ENCODE peak calls at places on chromosomes 12 and 14, in seven cellular contexts. T, X, F, E, H, U and C are unnamed samples.

GRCh38 chr14:90534091-90534837 is 137.4 kb downstream of the CALM1 start:
- DNase-seq in T (peak; percentile 22), X (no peak), F (no peak), E (no peak), H (peak; percentile 20), U (no peak), C (no peak)

GRCh38 chr12:12723681-12724420 is 6.7 kb downstream of the CDKN1B start:
- DNase-seq in T (peak; percentile 25), X (no peak), F (peak; percentile 56), E (no peak), H (peak; percentile 26), U (peak; percentile 52), C (peak; percentile 56)

GRCh38 chr12:132761911-132762583 is 415 bp upstream of the ANKLE2 start:
- DNase-seq in T (peak; percentile 87), X (peak; percentile 69), F (peak; percentile 86), E (peak; percentile 49), H (peak; percentile 90), U (peak; percentile 81), C (peak; percentile 82)

GRCh38 chr14:80847093-80847492 is 94.4 kb downstream of the CEP128 start:
- DNase-seq in T (no peak), X (no peak), F (no peak), E (no peak), H (no peak), U (no peak), C (no peak)

GRCh38 chr12:120725659-120726509 is at the start of gene ACADS:
- DNase-seq in T (peak; percentile 67), X (peak; percentile 75), F (peak; percentile 88), E (peak; percentile 16), H (peak; percentile 73), U (peak; percentile 82), C (peak; percentile 98)

GRCh38 chr12:113582521-113583218 is 111.0 kb upstream of the LHX5 start:
- DNase-seq in T (no peak), X (no peak), F (no peak), E (no peak), H (no peak), U (no peak), C (no peak)

GRCh38 chr14:39431416-39432178 is 636 bp downstream of the FBXO33 start:
- DNase-seq in T (peak; percentile 33), X (no peak), F (peak; percentile 56), E (no peak), H (peak; percentile 34), U (peak; percentile 20), C (peak; percentile 43)

GRCh38 chr14:29240046-29240445 is 473.5 kb downstream of the FOXG1 start:
- DNase-seq in T (peak; percentile 89), X (no peak), F (no peak), E (peak; percentile 80), H (peak; percentile 82), U (no peak), C (no peak)

GRCh38 chr14:60651936-60652673 is 2.8 kb upstream of the SIX1 start:
- DNase-seq in T (peak; percentile 21), X (no peak), F (no peak), E (no peak), H (no peak), U (no peak), C (peak; percentile 25)

GRCh38 chr14:37864861-37865718 is 269.7 kb downstream of the TTC6 start:
- DNase-seq in T (peak; percentile 7), X (no peak), F (no peak), E (peak; percentile 57), H (peak; percentile 89), U (no peak), C (no peak)

GRCh38 chr14:25406818-25407217 is 356.9 kb upstream of the STXBP6 start:
- DNase-seq in T (peak; percentile 8), X (no peak), F (no peak), E (no peak), H (peak; percentile 22), U (peak; percentile 44), C (no peak)

GRCh38 chr12:45648070-45648469 is 81.4 kb upstream of the ARID2 start:
- DNase-seq in T (no peak), X (no peak), F (no peak), E (no peak), H (no peak), U (peak; percentile 39), C (no peak)

DNA sequence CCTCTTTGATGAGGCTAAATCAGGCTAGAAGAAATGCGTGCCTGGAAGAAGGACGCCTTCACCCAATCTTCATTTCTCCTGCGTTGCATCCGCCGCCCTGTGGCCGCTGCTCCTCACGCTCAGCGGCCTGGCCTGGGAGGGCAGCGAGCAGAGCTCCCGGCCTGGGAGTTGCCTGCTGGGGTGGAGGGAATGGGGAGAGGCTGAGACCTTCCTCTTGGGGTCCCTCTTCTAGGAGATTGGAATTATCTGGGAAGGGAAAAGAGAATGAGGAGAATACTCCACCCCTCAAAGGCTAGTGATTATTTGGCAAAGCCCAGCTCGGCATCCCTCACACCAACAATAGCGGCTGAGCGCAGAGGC is 2.4 kb upstream of the HOXC12 start:
- DNase-seq in T (no peak), X (no peak), F (no peak), E (no peak), H (no peak), U (no peak), C (no peak)
- TF ChIP-seq CTCF in T (no peak), X (no peak), F (no peak), E (no peak), H (no peak), U (no peak), C (no peak)

GRCh38 chr12:124914392-124915248 is at the start of gene UBC:
- DNase-seq in T (peak; percentile 92), X (peak; percentile 86), F (peak; percentile 91), E (no peak), H (peak; percentile 95), U (peak; percentile 71), C (peak; percentile 88)

GRCh38 chr12:124916370-124917134 is 2.1 kb upstream of the UBC start:
- DNase-seq in T (peak; percentile 93), X (no peak), F (no peak), E (peak; percentile 81), H (peak; percentile 93), U (peak; percentile 48), C (no peak)

GRCh38 chr12:124915249-124916236 is 1.1 kb upstream of the UBC start:
- DNase-seq in T (peak; percentile 21), X (no peak), F (peak; percentile 49), E (no peak), H (peak; percentile 50), U (peak; percentile 45), C (no peak)

GRCh38 chr12:124910561-124911478 is 3.6 kb downstream of the UBC start:
- DNase-seq in T (peak; percentile 42), X (no peak), F (no peak), E (no peak), H (no peak), U (no peak), C (no peak)

GRCh38 chr12:124913474-124914391 is 717 bp downstream of the UBC start:
- DNase-seq in T (peak; percentile 68), X (peak; percentile 74), F (peak; percentile 92), E (no peak), H (peak; percentile 67), U (peak; percentile 79), C (peak; percentile 95)
- TF ChIP-seq CTCF in T (peak; percentile 36), X (peak; percentile 49), F (peak; percentile 74), E (peak; percentile 60), H (peak; percentile 47), U (peak; percentile 34), C (peak; percentile 79)

GRCh38 chr12:79934309-79935020 is 432 bp downstream of the PPP1R12A start:
- DNase-seq in T (peak; percentile 36), X (peak; percentile 36), F (no peak), E (no peak), H (peak; percentile 34), U (peak; percentile 21), C (peak; percentile 25)

GRCh38 chr12:79935624-79936040 is 735 bp upstream of the PPP1R12A start:
- DNase-seq in T (peak; percentile 39), X (no peak), F (no peak), E (no peak), H (peak; percentile 26), U (no peak), C (no peak)

GRCh38 chr12:79933580-79934264 is 1.2 kb downstream of the PPP1R12A start:
- DNase-seq in T (peak; percentile 6), X (no peak), F (no peak), E (no peak), H (peak; percentile 11), U (peak; percentile 31), C (peak; percentile 40)

GRCh38 chr12:79936670-79937069 is 1.8 kb upstream of the PPP1R12A start:
- DNase-seq in T (no peak), X (no peak), F (no peak), E (no peak), H (no peak), U (no peak), C (no peak)

DNA sequence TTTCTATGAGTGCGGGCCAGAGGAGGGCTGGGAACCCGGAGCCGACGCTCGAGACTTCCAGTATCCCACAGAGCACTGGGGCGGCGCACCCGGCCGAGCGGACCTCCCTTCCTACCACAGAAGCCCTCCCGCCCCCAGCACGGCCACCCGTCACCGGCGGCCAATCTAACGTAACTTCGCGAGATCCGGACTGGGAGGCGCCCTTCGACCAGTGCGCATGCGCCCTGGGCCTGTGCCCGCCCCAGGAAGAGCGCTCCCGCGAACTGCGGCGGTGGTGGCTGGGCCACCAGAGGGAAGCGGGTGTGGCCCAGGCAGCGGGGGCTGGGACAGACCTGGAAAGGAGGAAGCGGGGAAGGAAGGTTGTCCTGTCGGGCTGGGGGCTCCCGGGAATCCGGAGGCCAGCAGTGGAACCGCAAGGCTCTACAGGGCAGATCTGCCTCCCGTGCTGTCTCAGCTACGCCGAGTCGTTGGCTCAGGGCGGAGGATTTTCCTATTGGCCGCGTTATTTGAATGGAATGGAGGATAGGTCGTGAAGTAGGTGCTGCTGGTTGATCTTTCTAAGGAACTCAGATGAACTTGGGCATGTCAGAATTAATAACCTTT is at the start of gene PPP1R12A:
- DNase-seq in T (peak; percentile 97), X (peak; percentile 91), F (peak; percentile 93), E (peak; percentile 82), H (peak; percentile 97), U (peak; percentile 97), C (peak; percentile 98)
- TF ChIP-seq CTCF in T (no peak), X (peak; percentile 55), F (peak; percentile 15), E (peak; percentile 22), H (peak; percentile 16), U (peak; percentile 4), C (no peak)

GRCh38 chr12:14963520-14963919 is 2.1 kb upstream of the ARHGDIB start:
- DNase-seq in T (no peak), X (no peak), F (no peak), E (no peak), H (no peak), U (no peak), C (no peak)

GRCh38 chr12:14961466-14962155 is at the start of gene ARHGDIB:
- DNase-seq in T (no peak), X (no peak), F (peak; percentile 69), E (no peak), H (no peak), U (peak; percentile 88), C (peak; percentile 44)

GRCh38 chr12:14962180-14962579 is 779 bp upstream of the ARHGDIB start:
- DNase-seq in T (no peak), X (no peak), F (no peak), E (no peak), H (no peak), U (no peak), C (no peak)

GRCh38 chr12:14964401-14964800 is 3.0 kb upstream of the ARHGDIB start:
- DNase-seq in T (no peak), X (no peak), F (no peak), E (no peak), H (no peak), U (no peak), C (no peak)

DNA sequence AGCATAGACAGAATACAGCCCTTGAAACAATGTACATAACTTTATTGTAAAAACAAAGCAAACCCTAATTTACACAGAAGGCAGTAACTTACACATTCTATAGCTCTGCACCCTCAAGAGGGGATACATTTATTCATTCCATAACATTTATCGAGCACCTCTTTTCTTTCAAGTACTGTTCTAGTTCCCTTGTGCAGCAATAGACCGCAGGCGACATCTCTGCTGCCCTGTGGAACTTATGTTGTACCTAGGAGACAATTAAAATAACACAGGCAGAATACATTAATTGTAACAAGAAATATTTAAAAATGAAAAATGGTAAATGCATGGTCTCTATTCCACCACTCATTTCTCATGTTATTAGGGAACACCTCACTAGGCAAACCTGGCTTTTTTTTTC is 1.4 kb upstream of the ARHGDIB start:
- DNase-seq in T (no peak), X (no peak), F (no peak), E (no peak), H (no peak), U (no peak), C (no peak)
- TF ChIP-seq CTCF in T (no peak), X (no peak), F (no peak), E (no peak), H (no peak), U (no peak), C (no peak)